ENCODE peak calls at places on chromosome 2, in six cellular contexts. F is A549, V is GM12878, K is K562, D is H1, I is HepG2. W is an unnamed sample.

GRCh38 chr2:240811346-240812300 is 8.4 kb downstream of the KIF1A start:
- DNase-seq in F (no peak), V (no peak), K (no peak), D (no peak), I (no peak), W (no peak)

GRCh38 chr2:85248741-85249524 is 78.9 kb downstream of the TGOLN2 start:
- DNase-seq in F (peak), V (no peak), K (no peak), D (no peak), I (no peak), W (no peak)

GRCh38 chr2:73334620-73335019 is 41.3 kb upstream of the EGR4 start:
- DNase-seq in F (no peak), V (no peak), K (no peak), D (no peak), I (no peak), W (no peak)

GRCh38 chr2:219440388-219441256 is 6.0 kb downstream of the SPEG start:
- DNase-seq in F (peak), V (no peak), K (no peak), D (no peak), I (no peak), W (no peak)

GRCh38 chr2:73892631-73893329 is at the start of gene ACTG2:
- DNase-seq in F (no peak), V (no peak), K (no peak), D (no peak), I (no peak), W (no peak)

GRCh38 chr2:121165038-121165542 is 119.9 kb downstream of the TFCP2L1 start:
- DNase-seq in F (no peak), V (no peak), K (no peak), D (no peak), I (no peak), W (no peak)

GRCh38 chr2:50225021-50225928 is 806.7 kb downstream of the NRXN1 start:
- DNase-seq in F (no peak), V (no peak), K (no peak), D (peak), I (no peak), W (no peak)

GRCh38 chr2:48496867-48497266 is 33.1 kb upstream of the STON1 start:
- DNase-seq in F (no peak), V (no peak), K (no peak), D (no peak), I (no peak), W (no peak)

GRCh38 chr2:7029291-7030059 is 112.3 kb downstream of the RNF144A start:
- DNase-seq in F (no peak), V (no peak), K (no peak), D (no peak), I (peak), W (no peak)

GRCh38 chr2:85399183-85399455 is 11.0 kb downstream of the CAPG start:
- DNase-seq in F (no peak), V (no peak), K (no peak), D (no peak), I (no peak), W (no peak)

GRCh38 chr2:73859721-73860586 is 31.2 kb downstream of the STAMBP start:
- DNase-seq in F (peak), V (no peak), K (peak), D (no peak), I (peak), W (no peak)

GRCh38 chr2:61763605-61764034 is 90.2 kb downstream of the FAM161A start:
- DNase-seq in F (peak), V (no peak), K (peak), D (peak), I (peak), W (peak)

GRCh38 chr2:133077259-133077822 is 407.3 kb upstream of the LYPD1 start:
- DNase-seq in F (no peak), V (no peak), K (no peak), D (no peak), I (no peak), W (no peak)

GRCh38 chr2:11411768-11412448 is 54.1 kb downstream of the E2F6 start:
- DNase-seq in F (peak), V (no peak), K (peak), D (no peak), I (peak), W (peak)

GRCh38 chr2:227376911-227377396 is 2.2 kb downstream of the TM4SF20 start:
- DNase-seq in F (peak), V (no peak), K (no peak), D (no peak), I (no peak), W (no peak)

GRCh38 chr2:238162171-238162515 is 3.4 kb downstream of the ERFE start:
- DNase-seq in F (no peak), V (no peak), K (no peak), D (no peak), I (no peak), W (peak)

GRCh38 chr2:66830881-66831280 is 396.0 kb downstream of the MEIS1 start:
- DNase-seq in F (no peak), V (no peak), K (no peak), D (no peak), I (no peak), W (no peak)

GRCh38 chr2:22673501-22673900 is 711.5 kb upstream of the KLHL29 start:
- DNase-seq in F (no peak), V (no peak), K (no peak), D (no peak), I (no peak), W (no peak)

GRCh38 chr2:95356821-95357700 is 45.4 kb upstream of the FAHD2A start:
- DNase-seq in F (no peak), V (no peak), K (no peak), D (no peak), I (no peak), W (no peak)

GRCh38 chr2:206804326-206804725 is 38.9 kb downstream of the FASTKD2 start:
- DNase-seq in F (no peak), V (no peak), K (no peak), D (no peak), I (no peak), W (no peak)

GRCh38 chr2:68428132-68428531 is 39.0 kb downstream of the FBXO48 start:
- DNase-seq in F (no peak), V (no peak), K (no peak), D (no peak), I (no peak), W (no peak)

GRCh38 chr2:181354626-181355025 is 102.6 kb upstream of the ITGA4 start:
- DNase-seq in F (peak), V (no peak), K (no peak), D (no peak), I (no peak), W (no peak)

GRCh38 chr2:98347298-98348065 is 1.2 kb downstream of the CNGA3 start:
- DNase-seq in F (no peak), V (no peak), K (no peak), D (no peak), I (no peak), W (peak)

GRCh38 chr2:159648643-159649042 is 32.3 kb upstream of the BAZ2B start:
- DNase-seq in F (no peak), V (no peak), K (no peak), D (no peak), I (no peak), W (no peak)

GRCh38 chr2:121596221-121597080 is 52.8 kb downstream of the CLASP1 start:
- DNase-seq in F (peak), V (peak), K (peak), D (no peak), I (peak), W (peak)

GRCh38 chr2:236644502-236644911 is 74.9 kb downstream of the ACKR3 start:
- DNase-seq in F (no peak), V (no peak), K (no peak), D (no peak), I (no peak), W (no peak)

GRCh38 chr2:133431289-133431688 is 137.0 kb downstream of the NCKAP5 start:
- DNase-seq in F (peak), V (no peak), K (no peak), D (no peak), I (no peak), W (no peak)

GRCh38 chr2:72901426-72901825 is 14.2 kb downstream of the SPR start:
- DNase-seq in F (no peak), V (no peak), K (peak), D (no peak), I (no peak), W (peak)

GRCh38 chr2:107808023-107808422 is 18.7 kb upstream of the RGPD4 start:
- DNase-seq in F (no peak), V (no peak), K (no peak), D (no peak), I (no peak), W (no peak)

DNA sequence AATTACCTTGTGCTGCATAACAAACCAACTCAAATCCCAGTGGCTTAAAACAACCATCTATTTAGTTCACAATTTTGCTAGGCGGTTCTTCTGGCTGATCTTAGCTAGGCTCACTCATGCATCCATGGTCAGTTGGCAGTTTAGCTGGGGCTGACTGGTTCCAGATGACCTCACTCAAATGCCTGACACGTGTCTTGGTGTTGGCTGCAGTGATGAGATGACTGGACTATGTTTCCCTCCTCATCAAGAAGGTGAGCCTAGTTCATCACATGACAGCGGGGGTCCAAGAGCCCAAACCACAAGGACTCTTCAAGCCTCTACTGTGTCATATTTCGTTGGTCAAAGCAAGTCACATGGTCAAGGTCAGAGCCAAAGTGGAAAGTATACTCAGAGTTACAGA is 42.7 kb upstream of the ACTR3 start:
- DNase-seq in F (no peak), V (no peak), K (no peak), D (no peak), I (no peak), W (no peak)
- TF ChIP-seq RFX5 in F (no peak), V (no peak), K (no peak), D (no peak), I (peak), W (no peak)

GRCh38 chr2:215002500-215002899 is 135.9 kb downstream of the ABCA12 start:
- DNase-seq in F (peak), V (no peak), K (peak), D (no peak), I (peak), W (peak)
- TF ChIP-seq MAX in F (no peak), V (no peak), K (no peak), D (no peak), I (no peak), W (no peak)

GRCh38 chr2:46164581-46165301 is 132.5 kb upstream of the EPAS1 start:
- DNase-seq in F (peak), V (no peak), K (no peak), D (no peak), I (no peak), W (no peak)
- TF ChIP-seq RFX5 in F (no peak), V (no peak), K (no peak), D (no peak), I (no peak), W (no peak)

GRCh38 chr2:224646242-224646846 is 61.2 kb upstream of the CUL3 start:
- DNase-seq in F (peak), V (no peak), K (peak), D (no peak), I (peak), W (peak)
- TF ChIP-seq MAX in F (no peak), V (no peak), K (no peak), D (no peak), I (no peak), W (no peak)

DNA sequence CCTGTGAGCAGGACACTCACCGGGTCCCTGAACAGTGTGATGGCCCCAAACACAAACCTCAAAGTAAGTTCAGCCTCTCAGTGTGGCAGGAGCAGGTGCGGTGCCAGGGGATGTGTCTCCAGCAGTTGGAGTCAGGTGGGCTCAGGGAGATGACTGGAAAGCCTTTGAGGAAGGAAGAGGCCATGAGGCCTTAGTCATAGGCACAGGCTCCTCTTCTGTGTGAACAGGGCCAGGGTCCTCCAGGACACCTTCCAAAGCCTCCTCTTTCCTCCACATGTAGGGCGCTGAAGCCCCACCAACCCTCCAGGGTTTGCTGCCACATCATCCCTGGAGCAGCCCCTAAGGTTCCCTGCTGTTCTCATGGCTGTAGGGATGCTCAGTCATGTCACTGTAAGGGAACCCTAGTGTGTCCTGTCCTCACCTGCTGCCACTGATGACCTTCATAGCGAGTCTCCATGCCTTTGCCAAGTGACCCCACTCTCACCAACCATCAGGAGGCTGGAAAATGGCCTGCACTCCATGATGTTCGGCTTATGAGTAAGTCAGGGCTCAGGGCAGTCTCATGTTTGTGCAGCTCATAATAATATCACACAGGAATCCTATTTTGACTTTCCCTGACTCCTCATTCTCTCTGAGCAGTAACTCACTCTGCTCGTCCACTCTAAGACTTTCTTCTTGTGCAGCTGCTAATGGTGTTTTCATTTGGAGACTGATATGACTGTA is 1152.9 kb downstream of the RPIA start:
- DNase-seq in F (no peak), V (no peak), K (no peak), D (no peak), I (no peak), W (no peak)
- TF ChIP-seq RFX5 in F (no peak), V (no peak), K (no peak), D (no peak), I (no peak), W (no peak)

W was measured in SK-N-SH.